ENCODE peak calls at places on chromosomes 16 and 17, in five cellular contexts. K is NCI-H146; R is activated CD4-positive, alpha-beta T cell treated with anti-CD3 and anti-CD28 coated beads for 24 hours; B is activated CD8-positive, alpha-beta memory T cell treated with anti-CD3 and anti-CD28 coated beads, Interleukin-2, amount 50 U/mL, for 4 hours; O is HFFc6. Z is an unnamed sample.

GRCh38 chr16:7867831-7868230 is 535.2 kb downstream of the RBFOX1 start:
- DNase-seq in K (no peak), R (no peak), B (no peak), O (no peak), Z (no peak)

GRCh38 chr17:38564254-38564605 is 41.5 kb downstream of the SRCIN1 start:
- DNase-seq in K (no peak), R (no peak), B (no peak), O (no peak), Z (no peak)

GRCh38 chr17:69523252-69523861 is 108.9 kb downstream of the MAP2K6 start:
- DNase-seq in K (no peak), R (no peak), B (no peak), O (peak), Z (peak)

GRCh38 chr16:83409347-83409746 is 398.4 kb upstream of the HSBP1 start:
- DNase-seq in K (no peak), R (no peak), B (no peak), O (no peak), Z (no peak)

GRCh38 chr17:70096861-70097260 is 21.8 kb downstream of the KCNJ16 start:
- DNase-seq in K (no peak), R (no peak), B (no peak), O (no peak), Z (no peak)

GRCh38 chr16:85395207-85395912 is 217.8 kb upstream of the GSE1 start:
- DNase-seq in K (no peak), R (no peak), B (peak), O (peak), Z (peak)

GRCh38 chr17:47324224-47325020 is 667 bp downstream of the EFCAB13 start:
- DNase-seq in K (peak), R (peak), B (peak), O (no peak), Z (peak)

GRCh38 chr16:55701442-55702319 is 45.9 kb downstream of the SLC6A2 start:
- DNase-seq in K (peak), R (peak), B (peak), O (peak), Z (peak)

GRCh38 chr17:37147301-37147812 is 198.6 kb downstream of the AATF start:
- DNase-seq in K (peak), R (no peak), B (no peak), O (no peak), Z (no peak)

GRCh38 chr16:56970934-56971767 is 9.4 kb downstream of the CETP start:
- DNase-seq in K (no peak), R (no peak), B (no peak), O (peak), Z (no peak)

GRCh38 chr17:38439436-38439835 is 11.2 kb downstream of the ARHGAP23 start:
- DNase-seq in K (no peak), R (no peak), B (no peak), O (no peak), Z (no peak)

GRCh38 chr17:44830359-44831269 is 527 bp upstream of the GJC1 start:
- DNase-seq in K (no peak), R (peak), B (peak), O (no peak), Z (no peak)

Z was measured in NCI-H748 treated with DMSO at 0.1 percent for 48 hours.